ENCODE peak calls at places on chromosomes 13 and 19, in six cellular contexts. I is BE2C, E is right lobe of liver, J is upper lobe of left lung, L is ascending aorta, Q is body of pancreas. A is an unnamed sample.

GRCh38 chr19:30685601-30686000 is 313.4 kb downstream of the ZNF536 start:
- DNase-seq in J (no peak), E (no peak), I (no peak), L (no peak), Q (no peak), A (no peak)

GRCh38 chr13:110331362-110331761 is 24.3 kb downstream of the COL4A2 start:
- DNase-seq in L (peak; percentile 63), Q (no peak), I (no peak), E (no peak), J (no peak), A (no peak)

GRCh38 chr13:80037505-80037888 is 303.4 kb downstream of the SPRY2 start:
- DNase-seq in E (no peak), Q (no peak), L (no peak), J (no peak), I (no peak), A (no peak)

GRCh38 chr19:35123573-35123972 is 8.0 kb downstream of the FXYD3 start:
- DNase-seq in J (peak; percentile 78), Q (peak; percentile 39), E (peak; percentile 81), I (no peak), L (peak; percentile 93), A (peak; percentile 44)

GRCh38 chr13:60441761-60442160 is 44.7 kb downstream of the TDRD3 start:
- DNase-seq in E (no peak), Q (no peak), L (no peak), J (no peak), I (no peak), A (no peak)

GRCh38 chr13:26021516-26021915 is 30.3 kb downstream of the SHISA2 start:
- DNase-seq in Q (no peak), I (no peak), J (no peak), E (no peak), L (no peak), A (no peak)

GRCh38 chr13:83794627-83795026 is 87.6 kb downstream of the SLITRK1 start:
- DNase-seq in I (no peak), J (no peak), Q (no peak), L (no peak), E (no peak), A (no peak)

GRCh38 chr13:95494082-95494681 is 58.3 kb upstream of the CLDN10 start:
- DNase-seq in I (peak; percentile 32), J (no peak), E (no peak), L (no peak), Q (no peak), A (no peak)

GRCh38 chr19:54461201-54462071 is 2.1 kb downstream of the LENG9 start:
- DNase-seq in I (no peak), J (no peak), Q (no peak), E (no peak), L (peak; percentile 56), A (no peak)

GRCh38 chr13:29548722-29549446 is 46.6 kb downstream of the SLC7A1 start:
- DNase-seq in J (no peak), Q (peak; percentile 48), E (no peak), I (peak; percentile 45), L (no peak), A (no peak)

GRCh38 chr13:99350191-99350590 is 43.0 kb upstream of the GPR183 start:
- DNase-seq in I (no peak), J (no peak), L (no peak), E (no peak), Q (no peak), A (no peak)

GRCh38 chr13:73870036-73870741 is 264.0 kb downstream of the KLF12 start:
- DNase-seq in I (no peak), L (no peak), Q (no peak), J (no peak), E (no peak), A (no peak)
- H3K9me3 ChIP-seq in I (no peaks in the 10 kb centered on the region), L (no peaks in the 10 kb centered on the region), Q (no peaks in the 10 kb centered on the region), J (no peaks in the 10 kb centered on the region), E (no peaks in the 10 kb centered on the region), A (no peaks in the 10 kb centered on the region)

GRCh38 chr13:88745013-88745412 is 1073.8 kb downstream of the SLITRK5 start:
- DNase-seq in J (no peak), E (no peak), Q (no peak), L (no peak), I (no peak), A (no peak)
- TF ChIP-seq CTCF in J (no peak), E (no peak), Q (no peak), L (no peak), I (no peak), A (no peak)

GRCh38 chr19:917323-918151 is at the start of gene KISS1R:
- DNase-seq in J (peak; percentile 62), I (peak; percentile 65), L (peak; percentile 75), E (no peak), Q (no peak), A (no peak)

GRCh38 chr19:918152-918437 is 962 bp downstream of the KISS1R start:
- DNase-seq in E (no peak), Q (no peak), L (no peak), I (no peak), J (no peak), A (no peak)

GRCh38 chr19:919157-920050 is 2.3 kb downstream of the KISS1R start:
- DNase-seq in J (no peak), E (no peak), Q (no peak), L (no peak), I (no peak), A (no peak)

GRCh38 chr19:918481-919156 is 1.5 kb downstream of the KISS1R start:
- DNase-seq in Q (no peak), I (no peak), J (no peak), L (no peak), E (no peak), A (no peak)

DNA sequence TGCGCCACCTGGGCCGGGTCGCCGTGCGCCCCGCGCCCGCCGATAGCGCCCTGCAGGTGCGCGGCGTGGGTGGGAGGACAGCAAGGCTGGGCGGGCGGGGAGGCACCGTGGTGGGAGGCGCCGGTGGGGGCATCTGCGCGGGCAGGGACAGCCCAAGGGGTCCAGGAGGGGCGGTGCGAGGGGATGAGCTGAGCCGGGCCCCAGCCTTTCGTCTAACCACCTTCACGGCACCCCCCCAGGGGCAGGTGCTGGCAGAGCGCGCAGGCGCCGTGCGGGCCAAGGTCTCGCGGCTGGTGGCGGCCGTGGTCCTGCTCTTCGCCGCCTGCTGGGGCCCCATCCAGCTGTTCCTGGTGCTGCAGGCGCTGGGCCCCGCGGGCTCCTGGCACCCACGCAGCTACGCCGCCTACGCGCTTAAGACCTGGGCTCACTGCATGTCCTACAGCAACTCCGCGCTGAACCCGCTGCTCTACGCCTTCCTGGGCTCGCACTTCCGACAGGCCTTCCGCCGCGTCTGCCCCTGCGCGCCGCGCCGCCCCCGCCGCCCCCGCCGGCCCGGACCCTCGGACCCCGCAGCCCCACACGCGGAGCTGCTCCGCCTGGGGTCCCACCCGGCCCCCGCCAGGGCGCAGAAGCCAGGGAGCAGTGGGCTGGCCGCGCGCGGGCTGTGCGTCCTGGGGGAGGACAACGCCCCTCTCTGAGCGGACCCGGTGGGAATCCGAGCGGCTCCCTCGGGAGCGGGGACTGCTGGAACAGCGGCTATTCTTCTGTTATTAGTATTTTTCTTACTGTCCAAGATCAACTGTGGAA is 3.1 kb downstream of the KISS1R start:
- DNase-seq in I (peak; percentile 52), Q (no peak), E (no peak), L (no peak), J (no peak), A (no peak)
- H3K4me1 ChIP-seq in I (no peaks in the 10 kb centered on the region), Q (peaks cover 50% of the 10 kb centered on the region), E (peaks cover 21% of the 10 kb centered on the region), L (peaks cover 12% of the 10 kb centered on the region), J (peaks cover 65% of the 10 kb centered on the region), A (peaks cover 61% of the 10 kb centered on the region)

GRCh38 chr19:6185825-6186193 is 50.3 kb downstream of the ACSBG2 start:
- DNase-seq in I (no peak), Q (no peak), L (no peak), E (no peak), J (no peak), A (no peak)
- H3K9me3 ChIP-seq in I (peaks cover 6% of the 10 kb centered on the region), Q (no peaks in the 10 kb centered on the region), L (no peaks in the 10 kb centered on the region), E (no peaks in the 10 kb centered on the region), J (no peaks in the 10 kb centered on the region), A (peaks cover 4% of the 10 kb centered on the region)

DNA sequence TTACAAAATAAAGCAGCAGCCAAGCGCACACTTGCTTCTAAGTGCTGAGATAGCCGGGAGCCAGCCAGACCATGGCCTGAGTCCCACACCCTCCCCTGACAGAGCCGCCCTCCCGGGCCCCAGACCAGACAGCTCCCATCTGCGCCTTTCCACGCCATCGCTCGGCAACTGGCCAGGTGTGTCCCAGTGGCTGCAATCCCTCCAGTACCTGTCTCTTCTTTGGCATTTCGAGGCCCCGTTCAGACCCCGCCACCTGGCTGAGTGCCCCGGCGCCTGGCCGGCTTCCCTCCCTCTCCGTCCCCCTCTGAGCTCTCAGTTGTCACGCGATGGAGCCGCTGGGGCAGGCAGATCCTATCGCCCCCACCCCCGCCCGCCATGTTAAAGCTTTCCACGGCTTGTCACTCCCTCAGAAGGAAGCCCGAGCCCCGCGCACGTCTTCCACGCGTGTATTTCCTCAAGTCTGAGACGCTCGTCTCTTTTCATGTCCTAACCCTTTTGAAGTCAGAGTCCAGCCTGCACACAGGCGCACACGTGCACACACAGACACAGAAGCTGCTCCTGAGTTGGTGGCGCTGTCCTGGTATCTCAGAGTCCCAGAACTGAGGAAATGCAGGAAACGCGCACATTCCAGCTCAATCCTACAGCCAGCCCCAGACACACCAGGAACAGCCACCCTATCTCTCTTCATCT is 7.9 kb downstream of the MLLT1 start:
- DNase-seq in E (peak; percentile 90), L (peak; percentile 87), J (peak; percentile 64), Q (peak; percentile 71), I (peak; percentile 76), A (peak; percentile 93)
- TF ChIP-seq CTCF in E (no peak), L (no peak), J (no peak), Q (no peak), I (peak; percentile 33), A (peak; percentile 21)

GRCh38 chr13:112467236-112467635 is 91.1 kb downstream of the SPACA7 start:
- DNase-seq in Q (no peak), J (no peak), I (no peak), E (no peak), L (no peak), A (no peak)

GRCh38 chr13:112464720-112465119 is 88.6 kb downstream of the SPACA7 start:
- DNase-seq in I (no peak), E (no peak), Q (no peak), L (no peak), J (no peak), A (no peak)

GRCh38 chr13:112468069-112468468 is 91.9 kb downstream of the SPACA7 start:
- DNase-seq in E (no peak), J (no peak), L (no peak), Q (no peak), I (no peak), A (no peak)

GRCh38 chr13:112465251-112466131 is 89.3 kb downstream of the SPACA7 start:
- DNase-seq in Q (no peak), E (no peak), I (no peak), J (no peak), L (no peak), A (no peak)

GRCh38 chr13:112466132-112467025 is 90.2 kb downstream of the SPACA7 start:
- DNase-seq in J (no peak), E (no peak), Q (no peak), L (no peak), I (no peak), A (no peak)
- H3K4me1 ChIP-seq in J (no peaks in the 10 kb centered on the region), E (no peaks in the 10 kb centered on the region), Q (no peaks in the 10 kb centered on the region), L (no peaks in the 10 kb centered on the region), I (no peaks in the 10 kb centered on the region), A (no peaks in the 10 kb centered on the region)

GRCh38 chr19:36236304-36236945 is 21.5 kb downstream of the ZNF146 start:
- DNase-seq in Q (no peak), I (no peak), L (no peak), E (no peak), J (no peak), A (no peak)

GRCh38 chr19:36236946-36237310 is 22.0 kb downstream of the ZNF146 start:
- DNase-seq in L (no peak), Q (no peak), I (no peak), J (no peak), E (no peak), A (no peak)
- H3K9me3 ChIP-seq in L (peaks cover 43% of the 10 kb centered on the region), Q (no peaks in the 10 kb centered on the region), I (peaks cover 12% of the 10 kb centered on the region), J (peaks cover 80% of the 10 kb centered on the region), E (no peaks in the 10 kb centered on the region), A (peaks cover 17% of the 10 kb centered on the region)

GRCh38 chr19:45607071-45608029 is 5.3 kb upstream of the GPR4 start:
- DNase-seq in Q (peak; percentile 83), J (peak; percentile 76), L (peak; percentile 83), E (peak; percentile 73), I (peak; percentile 83), A (peak; percentile 79)
- TF ChIP-seq CTCF in Q (peak; percentile 91), J (peak; percentile 89), L (peak; percentile 92), E (peak; percentile 87), I (peak; percentile 88), A (peak; percentile 91)

A was measured in left ventricle myocardium inferior.